ENCODE peak calls at places on chromosomes 4 and X, in four cellular contexts. K, I, E and B are unnamed samples.

GRCh38 chr4:185293202-185293601 is 83.8 kb downstream of the SNX25 start:
- DNase-seq in K (no peak), I (no peak), E (no peak), B (no peak)

GRCh38 chr4:83618431-83618830 is 82.5 kb downstream of the GPAT3 start:
- DNase-seq in K (peak; percentile 71), I (no peak), E (peak; percentile 74), B (peak; percentile 75)

GRCh38 chr4:2105559-2105958 is 46.4 kb downstream of the NAT8L start:
- DNase-seq in K (no peak), I (no peak), E (no peak), B (peak; percentile 30)

GRCh38 chr4:104942990-104943758 is 203.5 kb upstream of the TET2 start:
- DNase-seq in K (peak; percentile 75), I (no peak), E (no peak), B (no peak)

GRCh38 chrX:20412871-20413486 is 146.3 kb upstream of the RPS6KA3 start:
- DNase-seq in K (no peak), I (peak; percentile 4), E (no peak), B (no peak)

GRCh38 chr4:73777612-73778011 is 37.2 kb downstream of the CXCL8 start:
- DNase-seq in K (peak; percentile 14), I (no peak), E (no peak), B (peak; percentile 47)

GRCh38 chr4:9952415-9952950 is 68.8 kb downstream of the SLC2A9 start:
- DNase-seq in K (no peak), I (no peak), E (peak; percentile 39), B (no peak)

GRCh38 chr4:57191523-57192034 is 81.4 kb upstream of the IGFBP7 start:
- DNase-seq in K (no peak), I (no peak), E (peak; percentile 58), B (peak; percentile 64)

GRCh38 chrX:136794080-136794479 is 13.3 kb upstream of the ARHGEF6 start:
- DNase-seq in K (no peak), I (no peak), E (no peak), B (no peak)

GRCh38 chrX:74187211-74187610 is 116.8 kb upstream of the ZCCHC13 start:
- DNase-seq in K (no peak), I (no peak), E (no peak), B (no peak)

GRCh38 chr4:152165146-152165545 is 370.7 kb downstream of the FBXW7 start:
- DNase-seq in K (peak; percentile 67), I (no peak), E (peak; percentile 99), B (peak; percentile 10)

GRCh38 chrX:18640686-18641085 is 31.2 kb downstream of the RS1 start:
- DNase-seq in K (no peak), I (no peak), E (peak; percentile 89), B (no peak)

GRCh38 chrX:10041383-10041782 is 74.2 kb downstream of the CLDN34 start:
- DNase-seq in K (no peak), I (no peak), E (no peak), B (no peak)

GRCh38 chrX:34956915-34957314 is 14.3 kb downstream of the FAM47B start:
- DNase-seq in K (peak; percentile 9), I (no peak), E (no peak), B (peak; percentile 67)

GRCh38 chr4:10097906-10098769 is 18.5 kb downstream of the WDR1 start:
- DNase-seq in K (no peak), I (no peak), E (no peak), B (no peak)

GRCh38 chrX:19544693-19545305 is 29.5 kb upstream of the MAP3K15 start:
- DNase-seq in K (peak; percentile 36), I (peak; percentile 58), E (peak; percentile 45), B (peak; percentile 76)

GRCh38 chrX:134734343-134735001 is 76.2 kb upstream of the PLAC1 start:
- DNase-seq in K (no peak), I (no peak), E (no peak), B (no peak)

GRCh38 chr4:39716356-39716755 is 18.4 kb downstream of the UBE2K start:
- DNase-seq in K (no peak), I (no peak), E (no peak), B (no peak)

GRCh38 chr4:57109847-57110634 is at the start of gene IGFBP7:
- DNase-seq in K (peak; percentile 43), I (no peak), E (no peak), B (no peak)

GRCh38 chrX:56745019-56745418 is 16.0 kb downstream of the NBDY start:
- DNase-seq in K (peak; percentile 76), I (no peak), E (no peak), B (peak; percentile 78)

GRCh38 chrX:110852180-110852579 is 56.6 kb upstream of the CHRDL1 start:
- DNase-seq in K (no peak), I (peak; percentile 1), E (peak; percentile 13), B (peak; percentile 20)

GRCh38 chr4:70630162-70630561 is 1.6 kb downstream of the ENAM start:
- DNase-seq in K (no peak), I (no peak), E (no peak), B (no peak)

GRCh38 chr4:121199742-121200561 is 35.8 kb upstream of the TNIP3 start:
- DNase-seq in K (no peak), I (no peak), E (peak; percentile 23), B (no peak)

GRCh38 chrX:45070116-45071007 is 130.3 kb downstream of the DIPK2B start:
- DNase-seq in K (peak; percentile 29), I (peak; percentile 54), E (peak; percentile 35), B (peak; percentile 68)

GRCh38 chr4:70197842-70198241 is 2.3 kb downstream of the ODAM start:
- DNase-seq in K (no peak), I (no peak), E (peak; percentile 61), B (no peak)

GRCh38 chrX:73916931-73917657 is 354.1 kb downstream of the CHIC1 start:
- DNase-seq in K (peak; percentile 77), I (no peak), E (peak; percentile 92), B (peak; percentile 83)

GRCh38 chr4:2243682-2244380 is 1.9 kb upstream of the HAUS3 start:
- DNase-seq in K (no peak), I (peak; percentile 61), E (peak; percentile 44), B (no peak)

GRCh38 chr4:190014771-190015537 is 12.1 kb downstream of the FRG2 start:
- DNase-seq in K (no peak), I (no peak), E (peak; percentile 67), B (no peak)

GRCh38 chrX:111376897-111377601 is 34.9 kb downstream of the DCX start:
- DNase-seq in K (no peak), I (no peak), E (peak; percentile 82), B (no peak)

GRCh38 chr4:117331817-117332216 is 246.4 kb upstream of the TRAM1L1 start:
- DNase-seq in K (no peak), I (no peak), E (no peak), B (no peak)

GRCh38 chr4:27066591-27066990 is 205.9 kb downstream of the STIM2 start:
- DNase-seq in K (no peak), I (no peak), E (no peak), B (no peak)

GRCh38 chr4:139229534-139230039 is 50.4 kb downstream of the MGARP start:
- DNase-seq in K (peak; percentile 47), I (peak; percentile 75), E (peak; percentile 60), B (peak; percentile 62)

GRCh38 chr4:82589756-82590155 is 28.0 kb upstream of the TMEM150C start:
- DNase-seq in K (no peak), I (no peak), E (no peak), B (no peak)

GRCh38 chrX:130772313-130773140 is 130.5 kb downstream of the ENOX2 start:
- DNase-seq in K (peak; percentile 36), I (no peak), E (peak; percentile 60), B (peak; percentile 82)

GRCh38 chrX:21956783-21957182 is 16.3 kb downstream of the SMS start:
- DNase-seq in K (no peak), I (no peak), E (no peak), B (no peak)

GRCh38 chr4:83219344-83219990 is 65.1 kb downstream of the COQ2 start:
- DNase-seq in K (peak; percentile 86), I (peak; percentile 94), E (no peak), B (no peak)

GRCh38 chrX:102985182-102985581 is 48.1 kb downstream of the RAB40AL start:
- DNase-seq in K (peak; percentile 19), I (no peak), E (no peak), B (peak; percentile 61)

GRCh38 chr4:26151615-26152014 is 169.2 kb upstream of the RBPJ start:
- DNase-seq in K (no peak), I (no peak), E (no peak), B (peak; percentile 39)

GRCh38 chr4:2954358-2955185 is 8.6 kb downstream of the NOP14 start:
- DNase-seq in K (no peak), I (peak; percentile 53), E (peak; percentile 76), B (no peak)

GRCh38 chr4:101274888-101275752 is 72.2 kb downstream of the PPP3CA start:
- DNase-seq in K (no peak), I (no peak), E (no peak), B (no peak)
- H3K79me2 ChIP-seq in K (peaks cover 94% of the 10 kb centered on the region), I (no peaks in the 10 kb centered on the region), E (no peaks in the 10 kb centered on the region), B (peaks cover 10% of the 10 kb centered on the region)

GRCh38 chr4:150578745-150579470 is 3.0 kb upstream of the MAB21L2 start:
- DNase-seq in K (no peak), I (no peak), E (peak; percentile 71), B (no peak)
- H3K4me3 ChIP-seq in K (no peak overlapping the region), I (no peak overlapping the region), E (no peak overlapping the region), B (no peak overlapping the region)

DNA sequence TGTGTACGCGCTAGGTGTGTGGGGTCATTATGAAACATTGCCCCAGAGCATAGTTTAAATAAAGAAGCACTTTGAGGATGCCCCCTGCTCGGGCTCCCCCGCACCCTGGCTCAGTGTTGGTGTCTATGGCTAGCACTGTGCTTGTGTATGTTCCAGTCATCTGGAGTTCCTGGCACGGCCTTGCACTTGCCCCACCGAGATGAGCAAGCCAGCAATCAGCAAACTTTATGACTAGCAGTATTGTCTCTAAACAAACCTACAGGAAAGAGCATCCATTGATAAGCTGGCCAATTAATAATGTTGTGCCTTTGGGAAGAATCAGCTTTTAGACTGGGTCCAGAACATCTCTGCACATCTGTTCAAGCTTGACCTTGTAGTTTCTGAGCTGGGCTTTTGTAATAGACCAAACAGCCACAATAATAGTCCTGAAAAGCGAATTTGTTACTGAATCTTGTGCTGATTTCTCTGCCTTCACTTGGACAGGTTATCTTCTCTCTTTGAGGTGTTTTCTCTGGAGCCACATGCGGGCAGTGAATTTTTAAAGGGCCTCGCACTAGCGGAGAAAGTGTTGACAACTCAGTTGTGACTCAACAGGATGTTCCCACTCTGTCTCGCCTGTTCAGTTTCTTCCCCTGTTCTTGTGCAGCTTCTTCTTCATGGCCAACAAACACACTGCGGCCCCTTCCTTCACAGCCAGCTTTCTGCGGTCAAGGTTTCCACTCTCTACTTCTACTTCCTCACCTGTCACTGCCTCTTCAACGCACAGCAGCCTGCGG is 895 bp upstream of the SHROOM4 start:
- DNase-seq in K (peak; percentile 36), I (no peak), E (no peak), B (peak; percentile 7)
- H3K27ac ChIP-seq in K (no peak overlapping the region), I (no peak overlapping the region), E (peak overlapping the region; percentile 12), B (no peak overlapping the region)

GRCh38 chr4:107870916-107871786 is 46.4 kb downstream of the SGMS2 start:
- DNase-seq in K (no peak), I (no peak), E (no peak), B (no peak)
- H3K79me2 ChIP-seq in K (peaks cover 38% of the 10 kb centered on the region), I (no peaks in the 10 kb centered on the region), E (no peaks in the 10 kb centered on the region), B (no peaks in the 10 kb centered on the region)

DNA sequence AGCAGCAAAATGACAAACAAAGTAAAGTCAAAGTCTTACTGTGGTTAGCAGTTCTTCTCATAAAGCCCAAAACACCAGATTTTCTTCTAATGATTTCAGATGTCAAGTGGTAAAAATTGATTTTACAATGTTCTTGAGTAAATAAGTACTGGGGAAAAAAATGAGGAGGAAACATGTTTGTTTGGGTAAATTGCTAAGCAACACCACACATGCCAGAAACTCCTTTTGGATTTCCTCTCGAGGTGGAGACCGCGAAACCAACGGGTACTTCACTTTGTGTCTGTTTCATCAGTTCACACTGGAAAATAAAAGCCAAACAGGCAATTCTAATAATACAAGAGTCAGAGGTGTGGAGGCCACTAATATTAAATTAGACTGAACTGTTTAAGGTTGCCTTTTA is 4.6 kb upstream of the PKD2 start:
- DNase-seq in K (peak; percentile 61), I (no peak), E (peak; percentile 67), B (no peak)
- H3K4me3 ChIP-seq in K (no peak overlapping the region), I (no peak overlapping the region), E (no peak overlapping the region), B (no peak overlapping the region)

GRCh38 chr4:146192060-146192459 is 16.5 kb downstream of the LSM6 start:
- DNase-seq in K (no peak), I (no peak), E (peak; percentile 21), B (no peak)
- H3K27ac ChIP-seq in K (no peak overlapping the region), I (no peak overlapping the region), E (no peak overlapping the region), B (no peak overlapping the region)